ENCODE peak calls at places on chromosomes 2 and 18, in six cellular contexts. One of them, this sample, is unnamed.
A peak's percentile ranks its signal among the peaks of the same experiment; 100 is the strongest.

GRCh38 chr2:205524656-205525055 is 157.6 kb upstream of the NRP2 start:
- DNase-seq in left lung: no peak
- DNase-seq in vagina: no peak
- DNase-seq in body of pancreas: no peak
- DNase-seq in breast epithelium: no peak
- DNase-seq in CD8-positive, alpha-beta T cell: no peak
- DNase-seq in this sample: no peak

GRCh38 chr2:236211281-236211680 is 43.1 kb upstream of the GBX2 start:
- DNase-seq in left lung: no peak
- DNase-seq in vagina: no peak
- DNase-seq in body of pancreas: no peak
- DNase-seq in breast epithelium: no peak
- DNase-seq in CD8-positive, alpha-beta T cell: no peak
- DNase-seq in this sample: no peak

GRCh38 chr2:127166221-127166860 is 53.8 kb downstream of the CYP27C1 start:
- DNase-seq in left lung: no peak
- DNase-seq in vagina: peak; percentile 55
- DNase-seq in body of pancreas: no peak
- DNase-seq in breast epithelium: no peak
- DNase-seq in CD8-positive, alpha-beta T cell: no peak
- DNase-seq in this sample: no peak

GRCh38 chr18:35740616-35741015 is 159.1 kb downstream of the GALNT1 start:
- DNase-seq in left lung: no peak
- DNase-seq in vagina: no peak
- DNase-seq in body of pancreas: no peak
- DNase-seq in breast epithelium: no peak
- DNase-seq in CD8-positive, alpha-beta T cell: no peak
- DNase-seq in this sample: no peak

GRCh38 chr18:36697905-36698304 is 130.9 kb downstream of the TPGS2 start:
- DNase-seq in left lung: no peak
- DNase-seq in vagina: no peak
- DNase-seq in body of pancreas: no peak
- DNase-seq in breast epithelium: no peak
- DNase-seq in CD8-positive, alpha-beta T cell: no peak
- DNase-seq in this sample: no peak

GRCh38 chr2:43198263-43198662 is 28.1 kb downstream of the ZFP36L2 start:
- DNase-seq in left lung: peak; percentile 39
- DNase-seq in vagina: no peak
- DNase-seq in body of pancreas: no peak
- DNase-seq in breast epithelium: no peak
- DNase-seq in CD8-positive, alpha-beta T cell: no peak
- DNase-seq in this sample: no peak

GRCh38 chr18:11902522-11903292 is 5.4 kb downstream of the MPPE1 start:
- DNase-seq in left lung: no peak
- DNase-seq in vagina: no peak
- DNase-seq in body of pancreas: no peak
- DNase-seq in breast epithelium: no peak
- DNase-seq in CD8-positive, alpha-beta T cell: no peak
- DNase-seq in this sample: no peak

GRCh38 chr18:3447895-3448844 is 1.8 kb upstream of the TGIF1 start:
- DNase-seq in left lung: peak; percentile 97
- DNase-seq in vagina: no peak
- DNase-seq in body of pancreas: peak; percentile 94
- DNase-seq in breast epithelium: peak; percentile 97
- DNase-seq in CD8-positive, alpha-beta T cell: peak; percentile 75
- DNase-seq in this sample: peak; percentile 77

GRCh38 chr2:32278476-32278853 is 761 bp downstream of the YIPF4 start:
- DNase-seq in left lung: no peak
- DNase-seq in vagina: no peak
- DNase-seq in body of pancreas: no peak
- DNase-seq in breast epithelium: no peak
- DNase-seq in CD8-positive, alpha-beta T cell: no peak
- DNase-seq in this sample: no peak

GRCh38 chr18:388198-388597 is 112.3 kb downstream of the COLEC12 start:
- DNase-seq in left lung: no peak
- DNase-seq in vagina: no peak
- DNase-seq in body of pancreas: no peak
- DNase-seq in breast epithelium: no peak
- DNase-seq in CD8-positive, alpha-beta T cell: no peak
- DNase-seq in this sample: no peak

GRCh38 chr18:390748-391478 is 109.6 kb downstream of the COLEC12 start:
- DNase-seq in left lung: no peak
- DNase-seq in vagina: no peak
- DNase-seq in body of pancreas: no peak
- DNase-seq in breast epithelium: no peak
- DNase-seq in CD8-positive, alpha-beta T cell: no peak
- DNase-seq in this sample: no peak

GRCh38 chr18:392926-393325 is 107.6 kb downstream of the COLEC12 start:
- DNase-seq in left lung: no peak
- DNase-seq in vagina: no peak
- DNase-seq in body of pancreas: no peak
- DNase-seq in breast epithelium: no peak
- DNase-seq in CD8-positive, alpha-beta T cell: no peak
- DNase-seq in this sample: no peak

GRCh38 chr18:386950-387349 is 113.6 kb downstream of the COLEC12 start:
- DNase-seq in left lung: no peak
- DNase-seq in vagina: no peak
- DNase-seq in body of pancreas: no peak
- DNase-seq in breast epithelium: no peak
- DNase-seq in CD8-positive, alpha-beta T cell: no peak
- DNase-seq in this sample: no peak

GRCh38 chr18:389658-390357 is 110.7 kb downstream of the COLEC12 start:
- DNase-seq in left lung: no peak
- DNase-seq in vagina: no peak
- DNase-seq in body of pancreas: no peak
- DNase-seq in breast epithelium: no peak
- DNase-seq in CD8-positive, alpha-beta T cell: no peak
- DNase-seq in this sample: no peak
- TF ChIP-seq CTCF in left lung: no peak
- TF ChIP-seq CTCF in vagina: no peak
- TF ChIP-seq CTCF in body of pancreas: peak; percentile 4
- TF ChIP-seq CTCF in breast epithelium: no peak
- TF ChIP-seq CTCF in CD8-positive, alpha-beta T cell: no peak
- TF ChIP-seq CTCF in this sample: no peak

GRCh38 chr2:16034151-16034974 is 94.0 kb downstream of the MYCN start:
- DNase-seq in left lung: no peak
- DNase-seq in vagina: no peak
- DNase-seq in body of pancreas: no peak
- DNase-seq in breast epithelium: no peak
- DNase-seq in CD8-positive, alpha-beta T cell: no peak
- DNase-seq in this sample: no peak
- TF ChIP-seq CTCF in left lung: no peak
- TF ChIP-seq CTCF in vagina: no peak
- TF ChIP-seq CTCF in body of pancreas: no peak
- TF ChIP-seq CTCF in breast epithelium: no peak
- TF ChIP-seq CTCF in CD8-positive, alpha-beta T cell: no peak
- TF ChIP-seq CTCF in this sample: no peak

DNA sequence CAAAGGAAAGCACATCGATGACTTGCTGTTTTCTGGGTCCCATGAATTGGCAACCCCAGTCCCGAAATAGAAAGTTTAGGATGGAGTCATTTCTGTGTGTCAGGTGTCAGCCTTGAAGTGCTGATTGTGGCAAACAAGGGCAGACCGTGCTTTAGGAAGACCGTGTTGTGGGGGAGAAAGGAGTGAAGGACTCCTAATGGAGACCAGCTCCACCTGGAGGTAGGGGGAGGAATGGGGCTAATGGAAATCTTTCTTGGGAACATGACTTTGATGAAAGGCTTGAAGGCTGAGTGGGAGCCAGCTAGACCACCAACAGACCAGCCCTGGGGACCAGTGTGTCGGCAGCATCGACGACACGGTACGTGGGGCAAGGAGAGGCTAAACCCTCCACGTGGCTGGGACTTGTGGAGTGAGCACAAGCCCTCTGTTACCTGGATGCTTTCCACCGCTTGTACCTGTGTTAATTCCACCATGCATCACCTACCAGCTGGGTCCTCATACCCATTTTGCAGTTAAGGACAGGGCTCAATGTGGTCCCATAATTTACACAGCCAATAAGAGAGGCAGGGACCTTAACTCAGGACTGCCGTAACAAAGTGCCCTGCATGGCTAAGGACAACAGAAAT is 104.2 kb downstream of the SH3BP4 start:
- DNase-seq in left lung: no peak
- DNase-seq in vagina: no peak
- DNase-seq in body of pancreas: peak; percentile 62
- DNase-seq in breast epithelium: no peak
- DNase-seq in CD8-positive, alpha-beta T cell: no peak
- DNase-seq in this sample: no peak
- TF ChIP-seq CTCF in left lung: peak; percentile 33
- TF ChIP-seq CTCF in vagina: no peak
- TF ChIP-seq CTCF in body of pancreas: peak; percentile 76
- TF ChIP-seq CTCF in breast epithelium: peak; percentile 47
- TF ChIP-seq CTCF in CD8-positive, alpha-beta T cell: no peak
- TF ChIP-seq CTCF in this sample: no peak

DNA sequence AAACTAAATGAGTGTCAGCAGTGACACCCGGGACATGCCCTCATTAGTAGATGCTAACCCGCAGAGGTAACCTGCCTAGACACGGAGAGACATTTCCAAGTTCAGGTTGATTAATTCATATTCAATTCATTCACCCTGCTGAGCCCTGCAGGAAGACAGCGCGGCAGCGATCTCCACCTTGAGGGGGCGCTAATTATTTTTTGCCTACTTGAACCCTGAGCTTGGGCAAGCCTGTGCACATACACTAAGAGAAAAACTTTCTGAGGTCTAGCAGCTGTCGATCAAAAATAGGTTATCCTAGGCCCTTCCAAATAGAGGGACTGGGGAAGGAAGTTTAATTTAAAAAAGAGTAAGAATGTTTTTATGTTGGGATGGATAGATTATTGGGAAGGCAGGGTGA is 1.3 kb upstream of the LYPD6 start:
- DNase-seq in left lung: no peak
- DNase-seq in vagina: no peak
- DNase-seq in body of pancreas: peak; percentile 26
- DNase-seq in breast epithelium: no peak
- DNase-seq in CD8-positive, alpha-beta T cell: no peak
- DNase-seq in this sample: no peak
- TF ChIP-seq CTCF in left lung: no peak
- TF ChIP-seq CTCF in vagina: no peak
- TF ChIP-seq CTCF in body of pancreas: peak; percentile 45
- TF ChIP-seq CTCF in breast epithelium: no peak
- TF ChIP-seq CTCF in CD8-positive, alpha-beta T cell: no peak
- TF ChIP-seq CTCF in this sample: no peak

GRCh38 chr2:145431181-145431951 is 911.4 kb upstream of the ZEB2 start:
- DNase-seq in left lung: peak; percentile 24
- DNase-seq in vagina: no peak
- DNase-seq in body of pancreas: peak; percentile 62
- DNase-seq in breast epithelium: no peak
- DNase-seq in CD8-positive, alpha-beta T cell: no peak
- DNase-seq in this sample: no peak
- TF ChIP-seq CTCF in left lung: no peak
- TF ChIP-seq CTCF in vagina: no peak
- TF ChIP-seq CTCF in body of pancreas: peak; percentile 33
- TF ChIP-seq CTCF in breast epithelium: no peak
- TF ChIP-seq CTCF in CD8-positive, alpha-beta T cell: no peak
- TF ChIP-seq CTCF in this sample: no peak

GRCh38 chr2:96185516-96185915 is 23.1 kb downstream of the STARD7 start:
- DNase-seq in left lung: no peak
- DNase-seq in vagina: no peak
- DNase-seq in body of pancreas: no peak
- DNase-seq in breast epithelium: no peak
- DNase-seq in CD8-positive, alpha-beta T cell: no peak
- DNase-seq in this sample: no peak

GRCh38 chr2:96188821-96189526 is 19.7 kb downstream of the STARD7 start:
- DNase-seq in left lung: no peak
- DNase-seq in vagina: no peak
- DNase-seq in body of pancreas: no peak
- DNase-seq in breast epithelium: no peak
- DNase-seq in CD8-positive, alpha-beta T cell: no peak
- DNase-seq in this sample: no peak

GRCh38 chr2:96184188-96184587 is 24.4 kb downstream of the STARD7 start:
- DNase-seq in left lung: no peak
- DNase-seq in vagina: no peak
- DNase-seq in body of pancreas: no peak
- DNase-seq in breast epithelium: no peak
- DNase-seq in CD8-positive, alpha-beta T cell: no peak
- DNase-seq in this sample: no peak

GRCh38 chr2:96181529-96181928 is 27.1 kb downstream of the STARD7 start:
- DNase-seq in left lung: no peak
- DNase-seq in vagina: no peak
- DNase-seq in body of pancreas: no peak
- DNase-seq in breast epithelium: no peak
- DNase-seq in CD8-positive, alpha-beta T cell: no peak
- DNase-seq in this sample: no peak

DNA sequence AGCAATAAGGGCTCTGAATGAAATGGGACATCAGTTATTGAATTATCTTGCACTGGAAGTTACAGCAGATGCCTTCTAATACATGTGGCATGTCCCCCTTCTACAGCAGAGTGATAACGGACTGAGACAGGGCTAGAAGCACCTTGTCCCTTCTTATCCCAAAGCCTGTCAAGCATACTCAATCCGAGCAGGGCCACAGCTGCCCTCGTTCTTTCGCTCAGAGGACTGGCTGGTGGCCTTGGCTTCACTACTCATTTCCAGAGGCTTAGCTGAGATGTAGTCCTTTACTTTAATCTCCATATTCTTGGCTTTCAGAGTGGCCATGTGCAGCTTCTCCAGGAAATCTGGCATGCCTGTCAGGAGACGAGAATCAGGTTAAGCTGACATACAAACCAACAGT is 22.1 kb downstream of the STARD7 start:
- DNase-seq in left lung: no peak
- DNase-seq in vagina: no peak
- DNase-seq in body of pancreas: no peak
- DNase-seq in breast epithelium: no peak
- DNase-seq in CD8-positive, alpha-beta T cell: no peak
- DNase-seq in this sample: no peak
- TF ChIP-seq CTCF in left lung: no peak
- TF ChIP-seq CTCF in vagina: no peak
- TF ChIP-seq CTCF in body of pancreas: no peak
- TF ChIP-seq CTCF in breast epithelium: no peak
- TF ChIP-seq CTCF in CD8-positive, alpha-beta T cell: no peak
- TF ChIP-seq CTCF in this sample: no peak

GRCh38 chr2:29715655-29716054 is 205.7 kb downstream of the ALK start:
- DNase-seq in left lung: no peak
- DNase-seq in vagina: no peak
- DNase-seq in body of pancreas: no peak
- DNase-seq in breast epithelium: no peak
- DNase-seq in CD8-positive, alpha-beta T cell: no peak
- DNase-seq in this sample: no peak

GRCh38 chr2:29718326-29718725 is 203.1 kb downstream of the ALK start:
- DNase-seq in left lung: no peak
- DNase-seq in vagina: no peak
- DNase-seq in body of pancreas: no peak
- DNase-seq in breast epithelium: no peak
- DNase-seq in CD8-positive, alpha-beta T cell: no peak
- DNase-seq in this sample: no peak

GRCh38 chr2:29719626-29720025 is 201.8 kb downstream of the ALK start:
- DNase-seq in left lung: no peak
- DNase-seq in vagina: no peak
- DNase-seq in body of pancreas: no peak
- DNase-seq in breast epithelium: no peak
- DNase-seq in CD8-positive, alpha-beta T cell: no peak
- DNase-seq in this sample: no peak

DNA sequence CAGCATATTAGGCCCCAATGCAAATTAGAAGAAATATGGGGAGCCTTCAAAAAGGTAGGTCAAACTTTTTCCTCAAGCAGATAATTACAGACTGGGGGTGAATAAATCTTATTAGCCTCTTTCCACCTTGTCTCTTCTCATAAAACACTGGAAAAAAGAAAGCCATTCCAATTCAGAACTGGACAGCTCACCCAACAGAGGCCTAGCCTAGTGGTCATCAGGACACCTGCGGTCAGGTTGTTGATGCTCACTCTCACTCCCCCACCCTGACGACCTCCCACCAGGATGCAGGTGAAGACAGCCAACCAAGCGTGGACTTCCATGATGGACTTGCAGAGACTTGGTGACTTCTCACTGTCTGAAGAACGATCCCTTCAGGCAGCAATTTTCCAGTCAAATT is 207.1 kb downstream of the ALK start:
- DNase-seq in left lung: no peak
- DNase-seq in vagina: no peak
- DNase-seq in body of pancreas: no peak
- DNase-seq in breast epithelium: no peak
- DNase-seq in CD8-positive, alpha-beta T cell: no peak
- DNase-seq in this sample: no peak
- TF ChIP-seq CTCF in left lung: no peak
- TF ChIP-seq CTCF in vagina: no peak
- TF ChIP-seq CTCF in body of pancreas: no peak
- TF ChIP-seq CTCF in breast epithelium: no peak
- TF ChIP-seq CTCF in CD8-positive, alpha-beta T cell: no peak
- TF ChIP-seq CTCF in this sample: no peak